ENCODE peak calls at places on chromosome 13, in seven cellular contexts. One of them, this sample, is unnamed.

GRCh38 chr13:49530452-49530851 is 34.7 kb downstream of the PHF11 start:
- DNase-seq in A549: no peak
- DNase-seq in WERI-Rb-1: no peak
- DNase-seq in stimulated activated CD8-positive, alpha-beta memory T cell treated with anti-CD3 and anti-CD28 coated beads, Interleukin-15, amount 100 ng/mL, for 4 hours: no peak
- DNase-seq in Caco-2: no peak
- DNase-seq in AML-193: no peak
- DNase-seq in neural progenitor cell: no peak
- DNase-seq in this sample: no peak

GRCh38 chr13:28031220-28031903 is 42.9 kb upstream of the URAD start:
- DNase-seq in stimulated activated CD8-positive, alpha-beta memory T cell treated with anti-CD3 and anti-CD28 coated beads, Interleukin-15, amount 100 ng/mL, for 4 hours: no peak
- DNase-seq in A549: no peak
- DNase-seq in AML-193: peak
- DNase-seq in WERI-Rb-1: no peak
- DNase-seq in Caco-2: no peak
- DNase-seq in neural progenitor cell: no peak
- DNase-seq in this sample: no peak

GRCh38 chr13:43023244-43023931 is at the start of gene DNAJC15:
- DNase-seq in Caco-2: peak
- DNase-seq in neural progenitor cell: peak
- DNase-seq in stimulated activated CD8-positive, alpha-beta memory T cell treated with anti-CD3 and anti-CD28 coated beads, Interleukin-15, amount 100 ng/mL, for 4 hours: peak
- DNase-seq in A549: no peak
- DNase-seq in WERI-Rb-1: peak
- DNase-seq in AML-193: peak
- DNase-seq in this sample: peak

GRCh38 chr13:112718318-112718717 is 28.5 kb downstream of the ATP11A start:
- DNase-seq in Caco-2: peak
- DNase-seq in AML-193: no peak
- DNase-seq in stimulated activated CD8-positive, alpha-beta memory T cell treated with anti-CD3 and anti-CD28 coated beads, Interleukin-15, amount 100 ng/mL, for 4 hours: no peak
- DNase-seq in neural progenitor cell: no peak
- DNase-seq in WERI-Rb-1: no peak
- DNase-seq in A549: no peak
- DNase-seq in this sample: no peak

GRCh38 chr13:41427700-41428099 is 29.6 kb upstream of the RGCC start:
- DNase-seq in stimulated activated CD8-positive, alpha-beta memory T cell treated with anti-CD3 and anti-CD28 coated beads, Interleukin-15, amount 100 ng/mL, for 4 hours: no peak
- DNase-seq in WERI-Rb-1: no peak
- DNase-seq in AML-193: no peak
- DNase-seq in neural progenitor cell: no peak
- DNase-seq in A549: no peak
- DNase-seq in Caco-2: no peak
- DNase-seq in this sample: no peak

GRCh38 chr13:104357672-104358314 is 1291.6 kb upstream of the SLC10A2 start:
- DNase-seq in Caco-2: no peak
- DNase-seq in stimulated activated CD8-positive, alpha-beta memory T cell treated with anti-CD3 and anti-CD28 coated beads, Interleukin-15, amount 100 ng/mL, for 4 hours: no peak
- DNase-seq in A549: no peak
- DNase-seq in neural progenitor cell: no peak
- DNase-seq in WERI-Rb-1: no peak
- DNase-seq in AML-193: no peak
- DNase-seq in this sample: no peak

GRCh38 chr13:31441804-31442487 is 242.2 kb downstream of the B3GLCT start:
- DNase-seq in WERI-Rb-1: no peak
- DNase-seq in Caco-2: no peak
- DNase-seq in AML-193: no peak
- DNase-seq in neural progenitor cell: no peak
- DNase-seq in stimulated activated CD8-positive, alpha-beta memory T cell treated with anti-CD3 and anti-CD28 coated beads, Interleukin-15, amount 100 ng/mL, for 4 hours: no peak
- DNase-seq in A549: no peak
- DNase-seq in this sample: no peak

GRCh38 chr13:107838592-107839161 is 376.7 kb downstream of the LIG4 start:
- DNase-seq in Caco-2: no peak
- DNase-seq in neural progenitor cell: no peak
- DNase-seq in WERI-Rb-1: peak
- DNase-seq in AML-193: no peak
- DNase-seq in A549: no peak
- DNase-seq in stimulated activated CD8-positive, alpha-beta memory T cell treated with anti-CD3 and anti-CD28 coated beads, Interleukin-15, amount 100 ng/mL, for 4 hours: no peak
- DNase-seq in this sample: no peak

GRCh38 chr13:23509781-23510543 is 60.2 kb upstream of the TNFRSF19 start:
- DNase-seq in stimulated activated CD8-positive, alpha-beta memory T cell treated with anti-CD3 and anti-CD28 coated beads, Interleukin-15, amount 100 ng/mL, for 4 hours: no peak
- DNase-seq in AML-193: no peak
- DNase-seq in Caco-2: no peak
- DNase-seq in A549: no peak
- DNase-seq in WERI-Rb-1: no peak
- DNase-seq in neural progenitor cell: no peak
- DNase-seq in this sample: peak

GRCh38 chr13:92362717-92363116 is 863.9 kb upstream of the GPC6 start:
- DNase-seq in AML-193: no peak
- DNase-seq in neural progenitor cell: peak
- DNase-seq in WERI-Rb-1: peak
- DNase-seq in stimulated activated CD8-positive, alpha-beta memory T cell treated with anti-CD3 and anti-CD28 coated beads, Interleukin-15, amount 100 ng/mL, for 4 hours: no peak
- DNase-seq in Caco-2: no peak
- DNase-seq in A549: no peak
- DNase-seq in this sample: peak

GRCh38 chr13:19952850-19953249 is 5.7 kb upstream of the ZMYM2 start:
- DNase-seq in neural progenitor cell: no peak
- DNase-seq in stimulated activated CD8-positive, alpha-beta memory T cell treated with anti-CD3 and anti-CD28 coated beads, Interleukin-15, amount 100 ng/mL, for 4 hours: no peak
- DNase-seq in AML-193: no peak
- DNase-seq in WERI-Rb-1: no peak
- DNase-seq in Caco-2: no peak
- DNase-seq in A549: no peak
- DNase-seq in this sample: no peak

GRCh38 chr13:68099616-68100015 is 869.5 kb upstream of the PCDH9 start:
- DNase-seq in A549: peak
- DNase-seq in stimulated activated CD8-positive, alpha-beta memory T cell treated with anti-CD3 and anti-CD28 coated beads, Interleukin-15, amount 100 ng/mL, for 4 hours: no peak
- DNase-seq in WERI-Rb-1: no peak
- DNase-seq in Caco-2: no peak
- DNase-seq in neural progenitor cell: no peak
- DNase-seq in AML-193: no peak
- DNase-seq in this sample: peak

GRCh38 chr13:113638806-113639205 is 19.2 kb downstream of the ATP4B start:
- DNase-seq in WERI-Rb-1: no peak
- DNase-seq in Caco-2: peak
- DNase-seq in A549: no peak
- DNase-seq in stimulated activated CD8-positive, alpha-beta memory T cell treated with anti-CD3 and anti-CD28 coated beads, Interleukin-15, amount 100 ng/mL, for 4 hours: no peak
- DNase-seq in AML-193: no peak
- DNase-seq in neural progenitor cell: no peak
- DNase-seq in this sample: no peak

GRCh38 chr13:26011996-26012688 is 39.7 kb downstream of the SHISA2 start:
- DNase-seq in A549: no peak
- DNase-seq in neural progenitor cell: no peak
- DNase-seq in WERI-Rb-1: no peak
- DNase-seq in stimulated activated CD8-positive, alpha-beta memory T cell treated with anti-CD3 and anti-CD28 coated beads, Interleukin-15, amount 100 ng/mL, for 4 hours: peak
- DNase-seq in AML-193: no peak
- DNase-seq in Caco-2: no peak
- DNase-seq in this sample: no peak

GRCh38 chr13:50400930-50401553 is 385.8 kb downstream of the KCNRG start:
- DNase-seq in WERI-Rb-1: peak
- DNase-seq in neural progenitor cell: no peak
- DNase-seq in stimulated activated CD8-positive, alpha-beta memory T cell treated with anti-CD3 and anti-CD28 coated beads, Interleukin-15, amount 100 ng/mL, for 4 hours: no peak
- DNase-seq in Caco-2: no peak
- DNase-seq in A549: no peak
- DNase-seq in AML-193: no peak
- DNase-seq in this sample: no peak

GRCh38 chr13:96499646-96500045 is 409.7 kb downstream of the HS6ST3 start:
- DNase-seq in Caco-2: no peak
- DNase-seq in AML-193: no peak
- DNase-seq in WERI-Rb-1: no peak
- DNase-seq in neural progenitor cell: no peak
- DNase-seq in stimulated activated CD8-positive, alpha-beta memory T cell treated with anti-CD3 and anti-CD28 coated beads, Interleukin-15, amount 100 ng/mL, for 4 hours: no peak
- DNase-seq in A549: no peak
- DNase-seq in this sample: no peak

GRCh38 chr13:106534844-106535551 is 464 bp downstream of the EFNB2 start:
- DNase-seq in Caco-2: no peak
- DNase-seq in neural progenitor cell: no peak
- DNase-seq in AML-193: no peak
- DNase-seq in stimulated activated CD8-positive, alpha-beta memory T cell treated with anti-CD3 and anti-CD28 coated beads, Interleukin-15, amount 100 ng/mL, for 4 hours: no peak
- DNase-seq in A549: no peak
- DNase-seq in WERI-Rb-1: peak
- DNase-seq in this sample: no peak

GRCh38 chr13:86108334-86108733 is 309.1 kb upstream of the SLITRK6 start:
- DNase-seq in neural progenitor cell: no peak
- DNase-seq in stimulated activated CD8-positive, alpha-beta memory T cell treated with anti-CD3 and anti-CD28 coated beads, Interleukin-15, amount 100 ng/mL, for 4 hours: no peak
- DNase-seq in Caco-2: no peak
- DNase-seq in WERI-Rb-1: no peak
- DNase-seq in AML-193: no peak
- DNase-seq in A549: no peak
- DNase-seq in this sample: no peak

GRCh38 chr13:73273737-73274136 is 214.9 kb downstream of the KLF5 start:
- DNase-seq in A549: peak
- DNase-seq in Caco-2: no peak
- DNase-seq in WERI-Rb-1: no peak
- DNase-seq in neural progenitor cell: no peak
- DNase-seq in AML-193: no peak
- DNase-seq in stimulated activated CD8-positive, alpha-beta memory T cell treated with anti-CD3 and anti-CD28 coated beads, Interleukin-15, amount 100 ng/mL, for 4 hours: no peak
- DNase-seq in this sample: peak

GRCh38 chr13:45162821-45163220 is 38.0 kb downstream of the KCTD4 start:
- DNase-seq in A549: peak
- DNase-seq in Caco-2: no peak
- DNase-seq in neural progenitor cell: no peak
- DNase-seq in stimulated activated CD8-positive, alpha-beta memory T cell treated with anti-CD3 and anti-CD28 coated beads, Interleukin-15, amount 100 ng/mL, for 4 hours: no peak
- DNase-seq in AML-193: no peak
- DNase-seq in WERI-Rb-1: no peak
- DNase-seq in this sample: peak

GRCh38 chr13:106710267-106710666 is 142.3 kb upstream of the ARGLU1 start:
- DNase-seq in Caco-2: no peak
- DNase-seq in AML-193: no peak
- DNase-seq in WERI-Rb-1: no peak
- DNase-seq in stimulated activated CD8-positive, alpha-beta memory T cell treated with anti-CD3 and anti-CD28 coated beads, Interleukin-15, amount 100 ng/mL, for 4 hours: no peak
- DNase-seq in A549: no peak
- DNase-seq in neural progenitor cell: no peak
- DNase-seq in this sample: no peak

GRCh38 chr13:47841131-47841530 is 159.9 kb downstream of the SUCLA2 start:
- DNase-seq in neural progenitor cell: no peak
- DNase-seq in stimulated activated CD8-positive, alpha-beta memory T cell treated with anti-CD3 and anti-CD28 coated beads, Interleukin-15, amount 100 ng/mL, for 4 hours: no peak
- DNase-seq in WERI-Rb-1: no peak
- DNase-seq in A549: no peak
- DNase-seq in Caco-2: no peak
- DNase-seq in AML-193: no peak
- DNase-seq in this sample: no peak

GRCh38 chr13:46778879-46779278 is 18.1 kb downstream of the ESD start:
- DNase-seq in WERI-Rb-1: no peak
- DNase-seq in AML-193: no peak
- DNase-seq in A549: no peak
- DNase-seq in Caco-2: no peak
- DNase-seq in neural progenitor cell: no peak
- DNase-seq in stimulated activated CD8-positive, alpha-beta memory T cell treated with anti-CD3 and anti-CD28 coated beads, Interleukin-15, amount 100 ng/mL, for 4 hours: no peak
- DNase-seq in this sample: no peak

GRCh38 chr13:101700598-101700997 is 248.1 kb downstream of the ITGBL1 start:
- DNase-seq in neural progenitor cell: no peak
- DNase-seq in stimulated activated CD8-positive, alpha-beta memory T cell treated with anti-CD3 and anti-CD28 coated beads, Interleukin-15, amount 100 ng/mL, for 4 hours: no peak
- DNase-seq in AML-193: no peak
- DNase-seq in Caco-2: no peak
- DNase-seq in WERI-Rb-1: no peak
- DNase-seq in A549: no peak
- DNase-seq in this sample: no peak